ENCODE peak calls at places on chromosomes 4 and X, in four cellular contexts. H is hepatocyte, B is BE2C, O is neural progenitor cell. V is an unnamed sample. For H3K36me3, the result is how much of the 10 kb centered on the place peaks cover.

GRCh38 chr4:15396157-15396800 is 31.6 kb upstream of the C1QTNF7 start:
- DNase-seq in H (peak), B (peak), O (peak), V (peak)

GRCh38 chr4:6999172-7000086 is 43.7 kb upstream of the TADA2B start:
- DNase-seq in H (no peak), B (no peak), O (no peak), V (no peak)

GRCh38 chr4:111136438-111136837 is 513.6 kb upstream of the PITX2 start:
- DNase-seq in H (no peak), B (peak), O (peak), V (no peak)

GRCh38 chr4:150375025-150375424 is 206.9 kb upstream of the MAB21L2 start:
- DNase-seq in H (no peak), B (peak), O (no peak), V (no peak)

GRCh38 chr4:140222175-140222574 is 68.2 kb upstream of the MAML3 start:
- DNase-seq in H (no peak), B (no peak), O (no peak), V (no peak)

GRCh38 chr4:24015782-24016181 is 125.9 kb upstream of the PPARGC1A start:
- DNase-seq in H (no peak), B (no peak), O (no peak), V (no peak)

GRCh38 chr4:6908397-6909112 is 1.1 kb upstream of the TBC1D14 start:
- DNase-seq in H (no peak), B (peak), O (no peak), V (no peak)

GRCh38 chr4:129839687-129840086 is 743.7 kb downstream of the C4orf33 start:
- DNase-seq in H (peak), B (no peak), O (no peak), V (no peak)

GRCh38 chr4:6844986-6845385 is 62.5 kb downstream of the KIAA0232 start:
- DNase-seq in H (no peak), B (peak), O (peak), V (no peak)

GRCh38 chr4:53489279-53489889 is 101.9 kb downstream of the LNX1 start:
- DNase-seq in H (no peak), B (no peak), O (no peak), V (no peak)

GRCh38 chrX:31500920-31501319 is 429.1 kb upstream of the FTHL17 start:
- DNase-seq in H (no peak), B (no peak), O (no peak), V (no peak)

GRCh38 chrX:2640436-2641150 is 50.5 kb upstream of the CD99 start:
- DNase-seq in H (peak), B (no peak), O (no peak), V (no peak)

GRCh38 chrX:40171513-40172168 is 73.9 kb upstream of the BCOR start:
- DNase-seq in H (peak), B (no peak), O (peak), V (peak)

GRCh38 chr4:37765741-37766140 is 60.7 kb upstream of the PGM2 start:
- DNase-seq in H (peak), B (no peak), O (no peak), V (no peak)

GRCh38 chrX:50988649-50989048 is 78.1 kb downstream of the BMP15 start:
- DNase-seq in H (peak), B (peak), O (peak), V (peak)

GRCh38 chr4:121705521-121705920 is 8.7 kb upstream of the ANXA5 start:
- DNase-seq in H (no peak), B (no peak), O (no peak), V (no peak)

GRCh38 chr4:109332926-109333464 is 30.5 kb upstream of the COL25A1 start:
- DNase-seq in H (no peak), B (peak), O (peak), V (peak)

GRCh38 chr4:1171306-1172227 is 816 bp downstream of the SPON2 start:
- DNase-seq in H (no peak), B (no peak), O (peak), V (no peak)
- H3K4me3 ChIP-seq in H (peak), B (no peak), O (peak), V (no peak)

GRCh38 chr4:107269175-107269574 is 233.1 kb upstream of the DKK2 start:
- DNase-seq in H (no peak), B (no peak), O (no peak), V (no peak)
- H3K36me3 ChIP-seq in H (under half), B (under half), O (under half), V (under half)

DNA sequence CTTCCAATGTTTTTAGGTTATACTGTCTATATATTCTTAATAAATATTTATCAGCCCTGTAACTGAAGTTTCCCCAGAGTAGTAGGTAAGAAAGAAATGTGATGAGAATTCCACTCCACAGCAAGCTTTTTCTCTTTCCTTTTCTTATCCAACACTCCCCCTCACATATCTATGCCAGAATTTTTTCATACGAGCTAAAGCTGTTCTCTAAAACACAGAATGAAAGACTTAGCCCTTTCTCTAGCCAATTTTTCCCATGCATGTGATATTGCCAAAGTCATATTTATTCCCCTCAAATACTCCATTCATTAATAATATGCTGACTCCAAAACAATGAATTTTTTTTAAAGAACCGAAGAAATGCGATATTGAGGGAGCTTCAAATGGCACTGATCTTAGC is 32.3 kb downstream of the VEGFC start:
- DNase-seq in H (no peak), B (no peak), O (no peak), V (no peak)
- H3K4me3 ChIP-seq in H (no peak), B (no peak), O (no peak), V (no peak)

GRCh38 chr4:866761-867390 is 40.9 kb upstream of the CPLX1 start:
- DNase-seq in H (no peak), B (no peak), O (no peak), V (no peak)

GRCh38 chr4:869776-870175 is 43.8 kb upstream of the CPLX1 start:
- DNase-seq in H (no peak), B (no peak), O (no peak), V (no peak)

GRCh38 chr4:866068-866760 is 40.3 kb upstream of the CPLX1 start:
- DNase-seq in H (no peak), B (no peak), O (no peak), V (no peak)

GRCh38 chr4:868421-868820 is 42.5 kb upstream of the CPLX1 start:
- DNase-seq in H (no peak), B (no peak), O (no peak), V (no peak)

DNA sequence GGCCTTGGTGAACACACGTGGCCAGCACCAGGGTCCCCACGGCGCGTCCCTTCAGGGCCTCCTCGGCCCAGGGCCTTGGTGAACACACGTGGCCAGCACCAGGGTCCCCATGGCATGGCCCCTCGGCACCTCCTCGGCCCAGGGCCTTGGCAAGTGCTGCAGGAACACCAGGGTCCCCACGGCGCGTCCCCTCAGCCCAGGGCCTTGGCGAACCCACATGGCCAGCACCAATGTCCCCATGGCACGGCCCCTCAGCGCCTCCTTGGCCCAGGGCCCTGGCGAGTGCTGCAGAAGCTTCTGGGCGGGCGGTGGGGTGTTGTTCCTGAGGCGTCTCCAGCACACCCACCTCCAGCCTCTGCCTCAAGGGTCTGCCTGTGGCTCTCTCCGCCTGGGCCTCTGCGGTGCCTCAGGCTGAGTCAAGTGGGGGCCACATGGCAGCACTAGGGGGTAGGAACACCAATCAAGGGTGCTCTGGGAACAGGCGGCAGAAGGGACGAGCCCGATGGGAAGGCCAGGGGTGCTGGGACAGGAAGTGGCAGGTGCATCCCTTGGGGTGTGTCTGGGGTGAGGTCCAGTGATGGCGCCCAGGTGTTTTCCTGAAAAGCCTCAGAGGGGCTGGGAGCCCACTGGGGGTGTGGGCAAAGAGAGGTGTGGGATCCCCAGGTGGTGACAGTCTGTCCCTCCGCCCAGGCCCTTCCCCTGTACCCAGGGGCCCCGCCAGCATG is 41.8 kb upstream of the CPLX1 start:
- DNase-seq in H (no peak), B (no peak), O (no peak), V (no peak)
- H3K36me3 ChIP-seq in H (under half), B (half or more), O (under half), V (under half)

GRCh38 chr4:86358176-86358701 is 1.6 kb downstream of the MAPK10 start:
- DNase-seq in H (peak), B (peak), O (peak), V (no peak)
- H3K4me3 ChIP-seq in H (no peak), B (peak), O (peak), V (no peak)

V was measured in HAP-1.